ENCODE peak calls at places on chromosomes 6 and 20, in ten cellular contexts. I, O, Z, R, L, Q, F, N, B and H are unnamed samples.

GRCh38 chr6:1739680-1740079 is 130.0 kb downstream of the FOXC1 start:
- DNase-seq in I (no peak), O (no peak), Z (no peak), R (no peak), L (no peak), Q (no peak), F (no peak), N (no peak), B (no peak), H (no peak)

GRCh38 chr6:39189915-39190544 is 39.2 kb downstream of the KCNK5 start:
- DNase-seq in I (peak; percentile 84), O (peak; percentile 34), Z (peak; percentile 13), R (peak; percentile 10), L (no peak), Q (peak; percentile 62), F (no peak), N (peak; percentile 20), B (peak; percentile 34), H (no peak)

GRCh38 chr6:44263357-44264100 is 1.8 kb downstream of the NFKBIE start:
- DNase-seq in I (no peak), O (peak; percentile 65), Z (no peak), R (no peak), L (no peak), Q (no peak), F (no peak), N (no peak), B (peak; percentile 23), H (no peak)

GRCh38 chr6:116996842-116997241 is 119.8 kb downstream of the RFX6 start:
- DNase-seq in I (peak; percentile 53), O (no peak), Z (no peak), R (no peak), L (no peak), Q (no peak), F (no peak), N (no peak), B (no peak), H (no peak)

GRCh38 chr6:158121335-158121734 is 46.7 kb downstream of the SERAC1 start:
- DNase-seq in I (peak; percentile 13), O (no peak), Z (no peak), R (no peak), L (no peak), Q (no peak), F (no peak), N (no peak), B (no peak), H (no peak)

GRCh38 chr6:115896538-115897129 is 164.1 kb downstream of the FRK start:
- DNase-seq in I (peak; percentile 29), O (peak; percentile 24), Z (no peak), R (no peak), L (peak; percentile 11), Q (peak; percentile 55), F (no peak), N (peak; percentile 58), B (no peak), H (no peak)

GRCh38 chr20:57038608-57039440 is 227.6 kb downstream of the BMP7 start:
- DNase-seq in I (no peak), O (no peak), Z (no peak), R (no peak), L (no peak), Q (no peak), F (no peak), N (no peak), B (no peak), H (no peak)

GRCh38 chr20:62088258-62089127 is 22.8 kb upstream of the TAF4 start:
- DNase-seq in I (peak; percentile 92), O (peak; percentile 98), Z (no peak), R (no peak), L (no peak), Q (peak; percentile 44), F (no peak), N (no peak), B (no peak), H (no peak)

GRCh38 chr20:13220194-13220856 is 749 bp upstream of the ISM1 start:
- DNase-seq in I (peak; percentile 86), O (no peak), Z (peak; percentile 16), R (peak; percentile 11), L (no peak), Q (peak; percentile 16), F (no peak), N (no peak), B (peak; percentile 61), H (no peak)

GRCh38 chr20:47502801-47503239 is 1.1 kb downstream of the NCOA3 start:
- DNase-seq in I (peak; percentile 54), O (peak; percentile 73), Z (no peak), R (no peak), L (no peak), Q (peak; percentile 47), F (no peak), N (peak; percentile 27), B (no peak), H (no peak)

GRCh38 chr6:159169193-159169555 is at the start of gene FNDC1:
- DNase-seq in I (peak; percentile 51), O (no peak), Z (peak; percentile 46), R (peak; percentile 17), L (no peak), Q (peak; percentile 93), F (no peak), N (no peak), B (peak; percentile 44), H (peak; percentile 34)

GRCh38 chr20:32343438-32343837 is 14.7 kb upstream of the ASXL1 start:
- DNase-seq in I (no peak), O (peak; percentile 91), Z (no peak), R (no peak), L (peak; percentile 72), Q (peak; percentile 33), F (no peak), N (no peak), B (no peak), H (no peak)

GRCh38 chr6:161238076-161238869 is 35.6 kb downstream of the AGPAT4 start:
- DNase-seq in I (peak; percentile 33), O (no peak), Z (no peak), R (no peak), L (peak; percentile 44), Q (no peak), F (no peak), N (no peak), B (no peak), H (no peak)

GRCh38 chr20:31560900-31561598 is 44.0 kb upstream of the ID1 start:
- DNase-seq in I (no peak), O (peak; percentile 100), Z (no peak), R (no peak), L (peak; percentile 96), Q (peak; percentile 84), F (no peak), N (no peak), B (no peak), H (no peak)

GRCh38 chr6:311679-312220 is 19.5 kb downstream of the DUSP22 start:
- DNase-seq in I (no peak), O (no peak), Z (no peak), R (no peak), L (no peak), Q (no peak), F (no peak), N (no peak), B (no peak), H (no peak)

GRCh38 chr6:170375661-170376060 is 69.1 kb downstream of the FAM120B start:
- DNase-seq in I (no peak), O (no peak), Z (no peak), R (no peak), L (no peak), Q (no peak), F (no peak), N (no peak), B (no peak), H (no peak)

GRCh38 chr6:63807056-63807455 is 171.5 kb downstream of the PHF3 start:
- DNase-seq in I (no peak), O (peak; percentile 25), Z (no peak), R (no peak), L (no peak), Q (no peak), F (no peak), N (no peak), B (no peak), H (no peak)

GRCh38 chr6:126117251-126117650 is 130.9 kb downstream of the TRMT11 start:
- DNase-seq in I (no peak), O (peak; percentile 71), Z (no peak), R (no peak), L (no peak), Q (no peak), F (no peak), N (no peak), B (no peak), H (no peak)